ENCODE peak calls at places on chromosomes 12 and 14, in six cellular contexts. S is GM12878, O is A549, D is H1, H is SK-N-SH, W is HepG2. V is an unnamed sample.

GRCh38 chr12:6370994-6371754 is 4.2 kb downstream of the SCNN1A start:
- DNase-seq in S (peak; percentile 34), H (no peak), D (peak; percentile 93), O (peak; percentile 99), W (peak; percentile 97), V (peak; percentile 69)

GRCh38 chr12:81085832-81086231 is 8.0 kb downstream of the ACSS3 start:
- DNase-seq in O (no peak), D (no peak), W (peak; percentile 63), S (no peak), H (no peak), V (no peak)

GRCh38 chr12:75511116-75512048 is at the start of gene KRR1:
- DNase-seq in O (peak; percentile 100), H (peak; percentile 71), W (peak; percentile 98), S (peak; percentile 89), D (peak; percentile 94), V (peak; percentile 97)

GRCh38 chr12:27539191-27539631 is 15.2 kb downstream of the PPFIBP1 start:
- DNase-seq in H (no peak), O (no peak), D (no peak), W (no peak), S (no peak), V (no peak)

GRCh38 chr12:54439096-54439495 is 20.0 kb upstream of the ITGA5 start:
- DNase-seq in D (no peak), W (no peak), H (no peak), O (no peak), S (no peak), V (no peak)

GRCh38 chr12:25684070-25684469 is 131.0 kb upstream of the LMNTD1 start:
- DNase-seq in D (no peak), O (no peak), S (no peak), H (no peak), W (no peak), V (no peak)

GRCh38 chr12:74292351-74293194 is 245.1 kb upstream of the ATXN7L3B start:
- DNase-seq in S (no peak), W (no peak), O (no peak), D (no peak), H (no peak), V (peak; percentile 78)

GRCh38 chr14:91872011-91872476 is 4.7 kb upstream of the TC2N start:
- DNase-seq in H (no peak), D (no peak), S (peak; percentile 64), W (peak; percentile 8), O (peak; percentile 61), V (no peak)

GRCh38 chr14:76617440-76617839 is 143.8 kb upstream of the VASH1 start:
- DNase-seq in H (no peak), O (no peak), W (no peak), D (no peak), S (no peak), V (no peak)

GRCh38 chr14:38992067-38992835 is 110.8 kb downstream of the SEC23A start:
- DNase-seq in D (no peak), W (no peak), S (no peak), H (no peak), O (no peak), V (no peak)

GRCh38 chr12:66661357-66661756 is 17.5 kb downstream of the GRIP1 start:
- DNase-seq in W (no peak), H (no peak), S (no peak), O (no peak), D (no peak), V (no peak)

GRCh38 chr12:115407036-115407435 is 723.1 kb upstream of the TBX3 start:
- DNase-seq in W (no peak), H (no peak), D (no peak), S (no peak), O (no peak), V (no peak)

GRCh38 chr14:71751264-71751663 is 181.0 kb upstream of the RGS6 start:
- DNase-seq in W (no peak), O (no peak), S (no peak), D (no peak), H (no peak), V (peak; percentile 75)

GRCh38 chr12:52331039-52331438 is 9.8 kb upstream of the KRT83 start:
- DNase-seq in S (no peak), W (no peak), O (no peak), D (no peak), H (no peak), V (no peak)

GRCh38 chr12:81043979-81044740 is 33.7 kb upstream of the ACSS3 start:
- DNase-seq in D (no peak), W (no peak), O (no peak), H (no peak), S (no peak), V (no peak)

GRCh38 chr12:52615208-52615868 is 3.0 kb downstream of the KRT73 start:
- DNase-seq in S (no peak), O (no peak), W (no peak), H (no peak), D (no peak), V (no peak)

GRCh38 chr14:69625299-69626131 is 14.1 kb downstream of the SUSD6 start:
- DNase-seq in D (no peak), S (peak; percentile 88), W (no peak), H (no peak), O (no peak), V (no peak)

GRCh38 chr14:105529506-105530445 is 3.4 kb downstream of the TMEM121 start:
- DNase-seq in H (no peak), S (no peak), D (no peak), O (no peak), W (peak; percentile 50), V (peak; percentile 43)

GRCh38 chr12:53493610-53494391 is 5.5 kb downstream of the MAP3K12 start:
- DNase-seq in H (no peak), D (no peak), W (no peak), O (no peak), S (no peak), V (peak; percentile 74)

GRCh38 chr12:67531519-67531918 is 117.0 kb upstream of the DYRK2 start:
- DNase-seq in D (no peak), H (no peak), O (no peak), S (no peak), W (no peak), V (no peak)

GRCh38 chr12:1839956-1840550 is 19.7 kb downstream of the LRTM2 start:
- DNase-seq in O (no peak), D (no peak), H (no peak), W (peak; percentile 61), S (no peak), V (no peak)
- TF ChIP-seq CHD2 in O (no peak), D (no peak), H (no peak), W (no peak), S (no peak), V (no peak)

DNA sequence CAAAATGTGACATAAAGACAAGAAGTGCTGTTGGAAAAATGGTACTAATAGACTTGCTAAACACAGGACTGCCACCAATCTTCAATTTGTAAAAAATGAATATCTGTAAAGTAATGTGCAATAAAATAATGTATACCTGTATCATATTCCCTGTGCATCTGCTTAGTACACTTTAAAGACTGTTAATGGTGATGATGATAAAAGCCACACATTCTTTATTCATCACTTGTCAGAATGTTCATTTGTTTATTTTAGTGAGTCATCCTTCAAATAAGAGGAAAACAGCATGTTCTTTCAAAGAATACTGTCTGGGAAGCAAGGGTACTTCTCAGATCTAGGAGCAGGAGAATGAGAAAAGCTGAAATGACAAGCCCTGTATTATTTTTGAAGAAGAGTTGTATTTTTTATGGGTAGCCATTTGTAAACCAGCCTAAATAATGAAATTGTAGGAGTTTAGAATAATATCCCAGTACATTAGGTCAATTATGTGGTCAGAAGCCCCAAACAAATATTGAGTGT is 78.3 kb upstream of the PSMA6 start:
- DNase-seq in D (no peak), O (peak; percentile 29), W (peak; percentile 88), S (no peak), H (no peak), V (no peak)
- TF ChIP-seq CHD2 in D (no peak), O (no peak), W (no peak), S (no peak), H (no peak), V (no peak)

GRCh38 chr12:12823811-12824210 is 10.7 kb downstream of the DDX47 start:
- DNase-seq in W (no peak), S (no peak), O (no peak), D (no peak), H (no peak), V (no peak)

GRCh38 chr12:12821975-12822374 is 8.8 kb downstream of the DDX47 start:
- DNase-seq in O (no peak), H (no peak), D (no peak), W (no peak), S (no peak), V (no peak)

GRCh38 chr12:12822886-12823285 is 9.7 kb downstream of the DDX47 start:
- DNase-seq in S (no peak), O (no peak), D (no peak), H (no peak), W (no peak), V (no peak)

GRCh38 chr12:12819752-12820311 is 6.7 kb downstream of the DDX47 start:
- DNase-seq in O (peak; percentile 83), W (no peak), H (no peak), S (no peak), D (no peak), V (no peak)

GRCh38 chr12:12823308-12823707 is 10.2 kb downstream of the DDX47 start:
- DNase-seq in W (no peak), O (peak; percentile 70), S (no peak), D (no peak), H (no peak), V (no peak)
- TF ChIP-seq CHD2 in W (no peak), O (no peak), S (no peak), D (no peak), H (no peak), V (no peak)

DNA sequence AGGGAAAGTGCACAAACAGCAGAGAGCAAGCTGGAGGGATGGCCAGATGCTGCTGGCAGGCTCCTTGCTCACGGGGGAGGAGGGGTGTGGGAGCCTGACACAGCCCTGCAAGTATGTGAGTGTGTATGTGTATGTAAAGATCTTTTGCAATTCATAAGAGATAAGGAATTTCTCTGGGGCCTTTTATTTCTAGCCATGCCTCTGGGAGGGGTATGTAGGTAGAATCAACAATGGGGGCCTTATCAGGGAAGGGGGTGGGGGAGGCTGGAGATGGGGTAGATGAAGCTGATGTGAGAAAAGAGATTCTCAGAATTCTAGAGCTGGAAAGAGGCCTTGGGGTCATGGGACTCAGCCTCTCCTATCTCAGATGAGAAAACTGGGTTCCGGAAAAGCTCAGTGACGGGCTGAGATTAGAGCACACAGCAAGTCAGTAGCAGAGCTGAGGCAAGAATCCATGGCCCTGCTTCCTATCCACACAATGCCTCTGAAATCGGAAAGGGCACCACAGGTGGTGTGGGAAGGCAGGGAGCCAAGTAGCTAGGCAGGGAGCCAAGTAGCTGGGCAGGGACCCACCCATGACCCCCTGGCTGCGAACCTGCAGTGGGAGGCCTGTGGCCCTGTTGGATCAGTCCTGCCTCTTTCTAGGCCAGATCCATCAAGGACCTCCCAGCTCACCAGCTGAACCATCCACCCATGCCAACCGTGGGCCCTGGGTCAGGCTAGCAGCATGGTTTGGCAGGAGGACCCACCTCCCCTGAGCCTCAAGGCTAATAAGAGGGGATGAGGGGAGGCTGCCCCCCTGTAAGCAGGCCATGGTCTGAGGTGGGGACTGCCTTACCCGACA is 54.7 kb downstream of the PLEKHG3 start:
- DNase-seq in O (peak; percentile 82), H (peak; percentile 84), S (no peak), D (no peak), W (peak; percentile 72), V (no peak)
- TF ChIP-seq CHD2 in O (no peak), H (no peak), S (no peak), D (no peak), W (no peak), V (no peak)